ENCODE peak calls at places on chromosomes 12 and 14, in six cellular contexts. One of them, this sample, is unnamed.

GRCh38 chr14:79584679-79585078 is 626.6 kb downstream of the DIO2 start:
- DNase-seq in activated T-cell treated with anti-CD3 and anti-CD28 coated beads for 48 hours: no peak
- DNase-seq in ACHN: peak; percentile 46
- DNase-seq in stomach: no peak
- DNase-seq in Kasumi-1: no peak
- DNase-seq in fibroblast of the aortic adventitia: peak; percentile 73
- DNase-seq in this sample: no peak

GRCh38 chr14:93068721-93069120 is 47.0 kb downstream of the ITPK1 start:
- DNase-seq in activated T-cell treated with anti-CD3 and anti-CD28 coated beads for 48 hours: no peak
- DNase-seq in ACHN: no peak
- DNase-seq in stomach: no peak
- DNase-seq in Kasumi-1: no peak
- DNase-seq in fibroblast of the aortic adventitia: no peak
- DNase-seq in this sample: no peak

GRCh38 chr12:76685246-76685678 is 78.7 kb upstream of the ZDHHC17 start:
- DNase-seq in activated T-cell treated with anti-CD3 and anti-CD28 coated beads for 48 hours: no peak
- DNase-seq in ACHN: no peak
- DNase-seq in stomach: no peak
- DNase-seq in Kasumi-1: peak; percentile 91
- DNase-seq in fibroblast of the aortic adventitia: peak; percentile 64
- DNase-seq in this sample: peak; percentile 29

GRCh38 chr14:21095430-21096205 is 2.8 kb downstream of the ZNF219 start:
- DNase-seq in activated T-cell treated with anti-CD3 and anti-CD28 coated beads for 48 hours: no peak
- DNase-seq in ACHN: peak; percentile 36
- DNase-seq in stomach: no peak
- DNase-seq in Kasumi-1: no peak
- DNase-seq in fibroblast of the aortic adventitia: peak; percentile 39
- DNase-seq in this sample: no peak

GRCh38 chr12:111444706-111445310 is 39.1 kb downstream of the SH2B3 start:
- DNase-seq in activated T-cell treated with anti-CD3 and anti-CD28 coated beads for 48 hours: peak; percentile 83
- DNase-seq in ACHN: no peak
- DNase-seq in stomach: peak; percentile 59
- DNase-seq in Kasumi-1: peak; percentile 89
- DNase-seq in fibroblast of the aortic adventitia: peak; percentile 28
- DNase-seq in this sample: no peak

GRCh38 chr12:11717533-11717961 is 68.1 kb downstream of the ETV6 start:
- DNase-seq in activated T-cell treated with anti-CD3 and anti-CD28 coated beads for 48 hours: no peak
- DNase-seq in ACHN: peak; percentile 18
- DNase-seq in stomach: no peak
- DNase-seq in Kasumi-1: no peak
- DNase-seq in fibroblast of the aortic adventitia: no peak
- DNase-seq in this sample: no peak

GRCh38 chr12:91355150-91356006 is 172.8 kb upstream of the DCN start:
- DNase-seq in activated T-cell treated with anti-CD3 and anti-CD28 coated beads for 48 hours: peak; percentile 30
- DNase-seq in ACHN: peak; percentile 78
- DNase-seq in stomach: peak; percentile 66
- DNase-seq in Kasumi-1: peak; percentile 82
- DNase-seq in fibroblast of the aortic adventitia: peak; percentile 87
- DNase-seq in this sample: peak; percentile 59

GRCh38 chr14:104428333-104428851 is 151.2 kb upstream of the C14orf180 start:
- DNase-seq in activated T-cell treated with anti-CD3 and anti-CD28 coated beads for 48 hours: no peak
- DNase-seq in ACHN: no peak
- DNase-seq in stomach: peak; percentile 19
- DNase-seq in Kasumi-1: no peak
- DNase-seq in fibroblast of the aortic adventitia: no peak
- DNase-seq in this sample: no peak

GRCh38 chr14:76918176-76918750 is 92.1 kb downstream of the LRRC74A start:
- DNase-seq in activated T-cell treated with anti-CD3 and anti-CD28 coated beads for 48 hours: no peak
- DNase-seq in ACHN: peak; percentile 32
- DNase-seq in stomach: peak; percentile 57
- DNase-seq in Kasumi-1: peak; percentile 62
- DNase-seq in fibroblast of the aortic adventitia: peak; percentile 98
- DNase-seq in this sample: no peak

GRCh38 chr12:110002691-110003515 is 3.7 kb downstream of the ANKRD13A start:
- DNase-seq in activated T-cell treated with anti-CD3 and anti-CD28 coated beads for 48 hours: no peak
- DNase-seq in ACHN: no peak
- DNase-seq in stomach: no peak
- DNase-seq in Kasumi-1: no peak
- DNase-seq in fibroblast of the aortic adventitia: no peak
- DNase-seq in this sample: no peak

GRCh38 chr12:13798162-13798561 is 183.2 kb downstream of the GRIN2B start:
- DNase-seq in activated T-cell treated with anti-CD3 and anti-CD28 coated beads for 48 hours: no peak
- DNase-seq in ACHN: peak; percentile 19
- DNase-seq in stomach: no peak
- DNase-seq in Kasumi-1: no peak
- DNase-seq in fibroblast of the aortic adventitia: no peak
- DNase-seq in this sample: no peak

GRCh38 chr14:102591372-102591943 is 991 bp upstream of the RCOR1 start:
- DNase-seq in activated T-cell treated with anti-CD3 and anti-CD28 coated beads for 48 hours: peak; percentile 9
- DNase-seq in ACHN: peak; percentile 31
- DNase-seq in stomach: peak; percentile 28
- DNase-seq in Kasumi-1: peak; percentile 48
- DNase-seq in fibroblast of the aortic adventitia: no peak
- DNase-seq in this sample: peak; percentile 34

GRCh38 chr14:32826404-32827082 is 112.1 kb upstream of the NPAS3 start:
- DNase-seq in activated T-cell treated with anti-CD3 and anti-CD28 coated beads for 48 hours: no peak
- DNase-seq in ACHN: peak; percentile 4
- DNase-seq in stomach: no peak
- DNase-seq in Kasumi-1: no peak
- DNase-seq in fibroblast of the aortic adventitia: peak; percentile 49
- DNase-seq in this sample: peak; percentile 17

GRCh38 chr12:122835693-122836026 is 403 bp downstream of the HIP1R start:
- DNase-seq in activated T-cell treated with anti-CD3 and anti-CD28 coated beads for 48 hours: peak; percentile 20
- DNase-seq in ACHN: peak; percentile 53
- DNase-seq in stomach: no peak
- DNase-seq in Kasumi-1: no peak
- DNase-seq in fibroblast of the aortic adventitia: no peak
- DNase-seq in this sample: peak; percentile 42

GRCh38 chr14:99672506-99673327 is 11.4 kb upstream of the CYP46A1 start:
- DNase-seq in activated T-cell treated with anti-CD3 and anti-CD28 coated beads for 48 hours: no peak
- DNase-seq in ACHN: no peak
- DNase-seq in stomach: no peak
- DNase-seq in Kasumi-1: peak; percentile 30
- DNase-seq in fibroblast of the aortic adventitia: no peak
- DNase-seq in this sample: no peak

GRCh38 chr14:94144765-94145164 is 15.4 kb upstream of the IFI27L2 start:
- DNase-seq in activated T-cell treated with anti-CD3 and anti-CD28 coated beads for 48 hours: no peak
- DNase-seq in ACHN: no peak
- DNase-seq in stomach: no peak
- DNase-seq in Kasumi-1: peak; percentile 17
- DNase-seq in fibroblast of the aortic adventitia: no peak
- DNase-seq in this sample: peak; percentile 27

GRCh38 chr12:113310489-113310888 is 24.4 kb downstream of the SLC8B1 start:
- DNase-seq in activated T-cell treated with anti-CD3 and anti-CD28 coated beads for 48 hours: no peak
- DNase-seq in ACHN: peak; percentile 33
- DNase-seq in stomach: no peak
- DNase-seq in Kasumi-1: peak; percentile 51
- DNase-seq in fibroblast of the aortic adventitia: no peak
- DNase-seq in this sample: no peak

GRCh38 chr12:48946206-48946605 is 11.1 kb downstream of the ARF3 start:
- DNase-seq in activated T-cell treated with anti-CD3 and anti-CD28 coated beads for 48 hours: no peak
- DNase-seq in ACHN: no peak
- DNase-seq in stomach: no peak
- DNase-seq in Kasumi-1: no peak
- DNase-seq in fibroblast of the aortic adventitia: peak; percentile 32
- DNase-seq in this sample: no peak

GRCh38 chr14:71117839-71118743 is 210.8 kb downstream of the PCNX1 start:
- DNase-seq in activated T-cell treated with anti-CD3 and anti-CD28 coated beads for 48 hours: no peak
- DNase-seq in ACHN: peak; percentile 65
- DNase-seq in stomach: no peak
- DNase-seq in Kasumi-1: no peak
- DNase-seq in fibroblast of the aortic adventitia: peak; percentile 85
- DNase-seq in this sample: no peak

GRCh38 chr12:12266389-12266872 is 413 bp downstream of the LRP6 start:
- DNase-seq in activated T-cell treated with anti-CD3 and anti-CD28 coated beads for 48 hours: no peak
- DNase-seq in ACHN: no peak
- DNase-seq in stomach: no peak
- DNase-seq in Kasumi-1: no peak
- DNase-seq in fibroblast of the aortic adventitia: no peak
- DNase-seq in this sample: peak; percentile 53

GRCh38 chr14:69316449-69317391 is 56.8 kb downstream of the GALNT16 start:
- DNase-seq in activated T-cell treated with anti-CD3 and anti-CD28 coated beads for 48 hours: no peak
- DNase-seq in ACHN: peak; percentile 93
- DNase-seq in stomach: no peak
- DNase-seq in Kasumi-1: no peak
- DNase-seq in fibroblast of the aortic adventitia: peak; percentile 100
- DNase-seq in this sample: peak; percentile 1

GRCh38 chr12:117333331-117334000 is 28.0 kb downstream of the NOS1 start:
- DNase-seq in activated T-cell treated with anti-CD3 and anti-CD28 coated beads for 48 hours: no peak
- DNase-seq in ACHN: no peak
- DNase-seq in stomach: no peak
- DNase-seq in Kasumi-1: peak; percentile 65
- DNase-seq in fibroblast of the aortic adventitia: no peak
- DNase-seq in this sample: no peak

GRCh38 chr14:56341766-56342418 is 223.7 kb downstream of the PELI2 start:
- DNase-seq in activated T-cell treated with anti-CD3 and anti-CD28 coated beads for 48 hours: no peak
- DNase-seq in ACHN: no peak
- DNase-seq in stomach: no peak
- DNase-seq in Kasumi-1: no peak
- DNase-seq in fibroblast of the aortic adventitia: peak; percentile 33
- DNase-seq in this sample: no peak

GRCh38 chr14:35144029-35144428 is 21.7 kb downstream of the PRORP start:
- DNase-seq in activated T-cell treated with anti-CD3 and anti-CD28 coated beads for 48 hours: no peak
- DNase-seq in ACHN: no peak
- DNase-seq in stomach: no peak
- DNase-seq in Kasumi-1: no peak
- DNase-seq in fibroblast of the aortic adventitia: no peak
- DNase-seq in this sample: no peak

GRCh38 chr14:90443161-90444076 is 46.6 kb downstream of the CALM1 start:
- DNase-seq in activated T-cell treated with anti-CD3 and anti-CD28 coated beads for 48 hours: no peak
- DNase-seq in ACHN: no peak
- DNase-seq in stomach: no peak
- DNase-seq in Kasumi-1: peak; percentile 69
- DNase-seq in fibroblast of the aortic adventitia: no peak
- DNase-seq in this sample: no peak

GRCh38 chr12:56299308-56299852 is 750 bp downstream of the CS start:
- DNase-seq in activated T-cell treated with anti-CD3 and anti-CD28 coated beads for 48 hours: no peak
- DNase-seq in ACHN: no peak
- DNase-seq in stomach: no peak
- DNase-seq in Kasumi-1: peak; percentile 50
- DNase-seq in fibroblast of the aortic adventitia: no peak
- DNase-seq in this sample: no peak

GRCh38 chr14:63504628-63505027 is 38.5 kb downstream of the PPP2R5E start:
- DNase-seq in activated T-cell treated with anti-CD3 and anti-CD28 coated beads for 48 hours: no peak
- DNase-seq in ACHN: no peak
- DNase-seq in stomach: no peak
- DNase-seq in Kasumi-1: no peak
- DNase-seq in fibroblast of the aortic adventitia: no peak
- DNase-seq in this sample: no peak

GRCh38 chr12:1797011-1797901 is 23.1 kb upstream of the LRTM2 start:
- DNase-seq in activated T-cell treated with anti-CD3 and anti-CD28 coated beads for 48 hours: peak; percentile 58
- DNase-seq in ACHN: no peak
- DNase-seq in stomach: peak; percentile 63
- DNase-seq in Kasumi-1: peak; percentile 2
- DNase-seq in fibroblast of the aortic adventitia: no peak
- DNase-seq in this sample: peak; percentile 41

GRCh38 chr14:78162202-78162601 is 8.0 kb upstream of the NRXN3 start:
- DNase-seq in activated T-cell treated with anti-CD3 and anti-CD28 coated beads for 48 hours: no peak
- DNase-seq in ACHN: peak; percentile 78
- DNase-seq in stomach: no peak
- DNase-seq in Kasumi-1: peak; percentile 8
- DNase-seq in fibroblast of the aortic adventitia: no peak
- DNase-seq in this sample: no peak

GRCh38 chr12:47781479-47782371 is 8.7 kb downstream of the SLC48A1 start:
- DNase-seq in activated T-cell treated with anti-CD3 and anti-CD28 coated beads for 48 hours: no peak
- DNase-seq in ACHN: no peak
- DNase-seq in stomach: no peak
- DNase-seq in Kasumi-1: no peak
- DNase-seq in fibroblast of the aortic adventitia: no peak
- DNase-seq in this sample: no peak

GRCh38 chr12:1083888-1084262 is 92.9 kb downstream of the ERC1 start:
- DNase-seq in activated T-cell treated with anti-CD3 and anti-CD28 coated beads for 48 hours: no peak
- DNase-seq in ACHN: peak; percentile 31
- DNase-seq in stomach: no peak
- DNase-seq in Kasumi-1: no peak
- DNase-seq in fibroblast of the aortic adventitia: peak; percentile 92
- DNase-seq in this sample: no peak

GRCh38 chr14:50697659-50698290 is 29.7 kb upstream of the SAV1 start:
- DNase-seq in activated T-cell treated with anti-CD3 and anti-CD28 coated beads for 48 hours: no peak
- DNase-seq in ACHN: no peak
- DNase-seq in stomach: no peak
- DNase-seq in Kasumi-1: no peak
- DNase-seq in fibroblast of the aortic adventitia: no peak
- DNase-seq in this sample: no peak